ENCODE peak calls at places on chromosomes 16 and 17, in seven cellular contexts. N is progenitor cell of endocrine pancreas, P is endothelial cell, B is AG04450, F is activated T-cell treated with anti-CD3 and anti-CD28 coated beads for 1 hour, U is non-pigmented ciliary epithelial cell, T is cerebellum. V is an unnamed sample.

GRCh38 chr17:2057714-2058520 is 3.0 kb downstream of the HIC1 start:
- DNase-seq in B (no peak), N (no peak), P (no peak), F (no peak), U (no peak), T (no peak), V (no peak)

GRCh38 chr17:76053230-76054111 is 18.8 kb downstream of the SRP68 start:
- DNase-seq in T (no peak), B (peak), F (no peak), P (no peak), U (peak), N (no peak), V (peak)

GRCh38 chr16:16140537-16140936 is 82.8 kb downstream of the ABCC6 start:
- DNase-seq in U (no peak), P (no peak), B (no peak), T (no peak), N (no peak), F (no peak), V (no peak)

GRCh38 chr16:11708421-11708820 is 34.2 kb downstream of the TXNDC11 start:
- DNase-seq in T (no peak), F (no peak), N (no peak), U (peak), P (no peak), B (no peak), V (peak)

GRCh38 chr16:71775949-71776348 is 32.7 kb downstream of the AP1G1 start:
- DNase-seq in F (no peak), B (no peak), U (no peak), N (no peak), T (no peak), P (no peak), V (no peak)

GRCh38 chr17:1542316-1542715 is 20.3 kb downstream of the PITPNA start:
- DNase-seq in U (no peak), F (no peak), P (no peak), N (no peak), T (no peak), B (no peak), V (no peak)

GRCh38 chr16:88624481-88624880 is 13.9 kb upstream of the IL17C start:
- DNase-seq in B (no peak), N (no peak), U (no peak), F (no peak), T (no peak), P (no peak), V (no peak)

GRCh38 chr16:84048871-84049270 is 6.3 kb upstream of the SLC38A8 start:
- DNase-seq in B (no peak), N (no peak), P (no peak), T (no peak), F (no peak), U (no peak), V (no peak)

GRCh38 chr17:27256225-27257030 is 37.5 kb upstream of the WSB1 start:
- DNase-seq in F (no peak), B (peak), P (no peak), T (no peak), N (no peak), U (no peak), V (no peak)

GRCh38 chr16:26709175-26709574 is 357.6 kb upstream of the C16orf82 start:
- DNase-seq in F (no peak), T (no peak), U (no peak), P (no peak), N (no peak), B (no peak), V (no peak)

GRCh38 chr17:76307299-76307965 is 644 bp downstream of the QRICH2 start:
- DNase-seq in T (no peak), U (no peak), N (no peak), P (no peak), F (no peak), B (no peak), V (no peak)

GRCh38 chr16:87067890-87068289 is 249.3 kb downstream of the C16orf95 start:
- DNase-seq in U (no peak), F (no peak), T (no peak), N (no peak), B (no peak), P (no peak), V (no peak)

GRCh38 chr16:12339686-12340085 is 363.2 kb downstream of the SNX29 start:
- DNase-seq in F (no peak), U (peak), B (peak), T (no peak), N (no peak), P (no peak), V (no peak)

GRCh38 chr17:2706911-2707510 is 4.6 kb downstream of the CLUH start:
- DNase-seq in F (no peak), P (no peak), B (no peak), N (no peak), T (no peak), U (no peak), V (no peak)

GRCh38 chr17:81347437-81347836 is 47.8 kb upstream of the BAHCC1 start:
- DNase-seq in N (no peak), P (no peak), T (no peak), U (no peak), F (no peak), B (no peak), V (no peak)

V was measured in cardiac muscle cell.